ENCODE peak calls at places on chromosomes 16 and 17, in four cellular contexts. K is HCT116, A is epithelial cell of esophagus, B is NCI-H2107. L is an unnamed sample.

GRCh38 chr16:13333336-13333735 is 431.9 kb downstream of the SHISA9 start:
- DNase-seq in K (no peak), A (no peak), B (no peak), L (no peak)

GRCh38 chr17:34412965-34413441 is 50.0 kb upstream of the CCL1 start:
- DNase-seq in K (no peak), A (peak; percentile 3), B (no peak), L (peak; percentile 2)

GRCh38 chr16:16108759-16109158 is 114.5 kb downstream of the ABCC6 start:
- DNase-seq in K (no peak), A (no peak), B (no peak), L (no peak)

GRCh38 chr17:8060274-8060673 is 21.4 kb downstream of the ALOX15B start:
- DNase-seq in K (peak; percentile 75), A (peak; percentile 73), B (no peak), L (peak; percentile 72)

GRCh38 chr16:17101646-17102045 is 369.1 kb downstream of the XYLT1 start:
- DNase-seq in K (peak; percentile 54), A (peak; percentile 1), B (no peak), L (no peak)

GRCh38 chr17:68719431-68719830 is 118.3 kb upstream of the FAM20A start:
- DNase-seq in K (no peak), A (peak; percentile 32), B (no peak), L (no peak)

GRCh38 chr17:145671-146541 is 8.5 kb downstream of the SCGB1C2 start:
- DNase-seq in K (no peak), A (no peak), B (no peak), L (no peak)

GRCh38 chr16:81618661-81619060 is 160.4 kb upstream of the PLCG2 start:
- DNase-seq in K (no peak), A (no peak), B (no peak), L (no peak)

GRCh38 chr17:57595942-57596695 is 149.0 kb downstream of the CCDC182 start:
- DNase-seq in K (no peak), A (no peak), B (no peak), L (no peak)

GRCh38 chr17:79874329-79874981 is 35.2 kb upstream of the CBX4 start:
- DNase-seq in K (peak; percentile 72), A (peak; percentile 65), B (no peak), L (peak; percentile 25)

GRCh38 chr16:11383481-11384183 is 38.4 kb downstream of the RMI2 start:
- DNase-seq in K (no peak), A (no peak), B (no peak), L (no peak)

GRCh38 chr16:12210258-12210880 is 233.8 kb downstream of the SNX29 start:
- DNase-seq in K (no peak), A (no peak), B (peak; percentile 18), L (no peak)

GRCh38 chr17:38456031-38456815 is 28.0 kb downstream of the ARHGAP23 start:
- DNase-seq in K (no peak), A (peak; percentile 51), B (peak; percentile 23), L (no peak)

GRCh38 chr17:10336393-10336792 is 36.4 kb downstream of the MYH13 start:
- DNase-seq in K (no peak), A (no peak), B (no peak), L (no peak)

GRCh38 chr16:81601008-81601428 is 156.4 kb downstream of the CMIP start:
- DNase-seq in K (no peak), A (peak; percentile 97), B (no peak), L (peak; percentile 33)

GRCh38 chr16:2204727-2205103 is 539 bp upstream of the MLST8 start:
- DNase-seq in K (no peak), A (no peak), B (no peak), L (no peak)

GRCh38 chr16:66408181-66409048 is 18.7 kb upstream of the BEAN1 start:
- DNase-seq in K (peak; percentile 60), A (peak; percentile 97), B (no peak), L (peak; percentile 89)

GRCh38 chr16:7405166-7405565 is 72.5 kb downstream of the RBFOX1 start:
- DNase-seq in K (no peak), A (no peak), B (no peak), L (no peak)

GRCh38 chr16:66474750-66475199 is 47.7 kb downstream of the BEAN1 start:
- DNase-seq in K (no peak), A (no peak), B (peak; percentile 68), L (no peak)

GRCh38 chr16:86523166-86523740 is 12.9 kb downstream of the FOXF1 start:
- DNase-seq in K (no peak), A (no peak), B (no peak), L (no peak)

GRCh38 chr17:43219746-43220380 is 8.2 kb downstream of the TMEM106A start:
- DNase-seq in K (no peak), A (no peak), B (no peak), L (no peak)

GRCh38 chr16:75048546-75048945 is 49.7 kb downstream of the ZNRF1 start:
- DNase-seq in K (no peak), A (no peak), B (no peak), L (no peak)

GRCh38 chr17:29176500-29177351 is 3.5 kb downstream of the MYO18A start:
- DNase-seq in K (no peak), A (peak; percentile 65), B (peak; percentile 56), L (peak; percentile 55)

GRCh38 chr16:69563605-69564580 is 1.9 kb upstream of the NFAT5 start:
- DNase-seq in K (no peak), A (peak; percentile 77), B (no peak), L (peak; percentile 35)

GRCh38 chr16:50399411-50399810 is 30.6 kb upstream of the BRD7 start:
- DNase-seq in K (no peak), A (no peak), B (no peak), L (no peak)

GRCh38 chr17:43211123-43211479 is 574 bp upstream of the TMEM106A start:
- DNase-seq in K (no peak), A (no peak), B (no peak), L (peak; percentile 8)